ENCODE peak calls at places on chromosomes 16 and 17, in seven cellular contexts. One of them, this sample, is unnamed.

GRCh38 chr17:3610523-3610922 is 1.3 kb upstream of the TRPV1 start:
- DNase-seq in suprapubic skin: no peak
- DNase-seq in GM23338: no peak
- DNase-seq in stomach: no peak
- DNase-seq in vagina: no peak
- DNase-seq in PC-9: no peak
- DNase-seq in SK-N-SH: no peak
- DNase-seq in this sample: no peak

GRCh38 chr17:3732171-3732570 is 8.5 kb downstream of the HASPIN start:
- DNase-seq in GM23338: no peak
- DNase-seq in SK-N-SH: no peak
- DNase-seq in stomach: no peak
- DNase-seq in vagina: no peak
- DNase-seq in PC-9: no peak
- DNase-seq in suprapubic skin: no peak
- DNase-seq in this sample: no peak

GRCh38 chr17:49344914-49345313 is 17.1 kb downstream of the ZNF652 start:
- DNase-seq in stomach: no peak
- DNase-seq in vagina: no peak
- DNase-seq in PC-9: no peak
- DNase-seq in SK-N-SH: no peak
- DNase-seq in GM23338: no peak
- DNase-seq in suprapubic skin: no peak
- DNase-seq in this sample: no peak

GRCh38 chr16:68910051-68910450 is 66.7 kb downstream of the TANGO6 start:
- DNase-seq in PC-9: no peak
- DNase-seq in vagina: no peak
- DNase-seq in stomach: no peak
- DNase-seq in GM23338: no peak
- DNase-seq in suprapubic skin: no peak
- DNase-seq in SK-N-SH: no peak
- DNase-seq in this sample: no peak

GRCh38 chr17:76140661-76141211 is 309 bp downstream of the FOXJ1 start:
- DNase-seq in GM23338: peak; percentile 14
- DNase-seq in suprapubic skin: no peak
- DNase-seq in vagina: no peak
- DNase-seq in SK-N-SH: no peak
- DNase-seq in PC-9: no peak
- DNase-seq in stomach: no peak
- DNase-seq in this sample: no peak

GRCh38 chr16:79073560-79073959 is 527.0 kb downstream of the MAF start:
- DNase-seq in GM23338: no peak
- DNase-seq in suprapubic skin: no peak
- DNase-seq in vagina: no peak
- DNase-seq in SK-N-SH: no peak
- DNase-seq in PC-9: no peak
- DNase-seq in stomach: no peak
- DNase-seq in this sample: no peak

GRCh38 chr17:1871743-1872142 is 41.9 kb downstream of the RPA1 start:
- DNase-seq in GM23338: no peak
- DNase-seq in PC-9: no peak
- DNase-seq in suprapubic skin: no peak
- DNase-seq in SK-N-SH: no peak
- DNase-seq in vagina: no peak
- DNase-seq in stomach: no peak
- DNase-seq in this sample: no peak

GRCh38 chr16:29852654-29853053 is 10.4 kb downstream of the CDIPT start:
- DNase-seq in stomach: no peak
- DNase-seq in vagina: no peak
- DNase-seq in suprapubic skin: no peak
- DNase-seq in PC-9: no peak
- DNase-seq in SK-N-SH: no peak
- DNase-seq in GM23338: no peak
- DNase-seq in this sample: no peak

GRCh38 chr17:77445908-77446535 is 305.3 kb downstream of the SEC14L1 start:
- DNase-seq in GM23338: no peak
- DNase-seq in PC-9: no peak
- DNase-seq in suprapubic skin: no peak
- DNase-seq in vagina: no peak
- DNase-seq in stomach: peak; percentile 77
- DNase-seq in SK-N-SH: no peak
- DNase-seq in this sample: no peak

GRCh38 chr17:42809250-42809649 is 10.6 kb downstream of the CNTD1 start:
- DNase-seq in suprapubic skin: no peak
- DNase-seq in GM23338: no peak
- DNase-seq in PC-9: no peak
- DNase-seq in vagina: no peak
- DNase-seq in SK-N-SH: no peak
- DNase-seq in stomach: no peak
- DNase-seq in this sample: no peak

GRCh38 chr17:4623249-4623648 is 18.2 kb downstream of the ALOX15 start:
- DNase-seq in GM23338: no peak
- DNase-seq in SK-N-SH: no peak
- DNase-seq in PC-9: no peak
- DNase-seq in vagina: no peak
- DNase-seq in suprapubic skin: no peak
- DNase-seq in stomach: no peak
- DNase-seq in this sample: no peak

GRCh38 chr17:76586741-76587487 is 1.3 kb upstream of the ST6GALNAC2 start:
- DNase-seq in vagina: no peak
- DNase-seq in SK-N-SH: peak; percentile 65
- DNase-seq in GM23338: peak; percentile 67
- DNase-seq in PC-9: no peak
- DNase-seq in stomach: no peak
- DNase-seq in suprapubic skin: no peak
- DNase-seq in this sample: no peak

GRCh38 chr17:45127209-45127582 is 5.1 kb downstream of the PLCD3 start:
- DNase-seq in vagina: no peak
- DNase-seq in GM23338: no peak
- DNase-seq in PC-9: no peak
- DNase-seq in SK-N-SH: no peak
- DNase-seq in stomach: peak; percentile 61
- DNase-seq in suprapubic skin: no peak
- DNase-seq in this sample: no peak

GRCh38 chr17:49621946-49622529 is 46.4 kb downstream of the NXPH3 start:
- DNase-seq in suprapubic skin: no peak
- DNase-seq in vagina: no peak
- DNase-seq in stomach: no peak
- DNase-seq in SK-N-SH: no peak
- DNase-seq in GM23338: no peak
- DNase-seq in PC-9: no peak
- DNase-seq in this sample: no peak

GRCh38 chr17:71666047-71666446 is 454.8 kb upstream of the SOX9 start:
- DNase-seq in vagina: no peak
- DNase-seq in SK-N-SH: no peak
- DNase-seq in PC-9: no peak
- DNase-seq in stomach: no peak
- DNase-seq in GM23338: no peak
- DNase-seq in suprapubic skin: no peak
- DNase-seq in this sample: no peak

GRCh38 chr16:67372664-67373063 is 20.6 kb downstream of the TPPP3 start:
- DNase-seq in PC-9: no peak
- DNase-seq in SK-N-SH: peak; percentile 57
- DNase-seq in stomach: no peak
- DNase-seq in vagina: no peak
- DNase-seq in GM23338: peak; percentile 47
- DNase-seq in suprapubic skin: no peak
- DNase-seq in this sample: no peak

GRCh38 chr17:58200024-58200633 is 7.6 kb downstream of the EPX start:
- DNase-seq in GM23338: peak; percentile 91
- DNase-seq in PC-9: peak; percentile 53
- DNase-seq in stomach: peak; percentile 46
- DNase-seq in suprapubic skin: no peak
- DNase-seq in vagina: no peak
- DNase-seq in SK-N-SH: peak; percentile 89
- DNase-seq in this sample: peak; percentile 43

GRCh38 chr17:49357516-49357915 is 4.5 kb downstream of the ZNF652 start:
- DNase-seq in GM23338: no peak
- DNase-seq in SK-N-SH: no peak
- DNase-seq in vagina: no peak
- DNase-seq in stomach: no peak
- DNase-seq in PC-9: no peak
- DNase-seq in suprapubic skin: no peak
- DNase-seq in this sample: no peak

GRCh38 chr16:58661199-58661830 is 23.3 kb downstream of the SLC38A7 start:
- DNase-seq in GM23338: peak; percentile 87
- DNase-seq in PC-9: peak; percentile 51
- DNase-seq in vagina: no peak
- DNase-seq in SK-N-SH: peak; percentile 78
- DNase-seq in stomach: peak; percentile 41
- DNase-seq in suprapubic skin: no peak
- DNase-seq in this sample: peak; percentile 69

GRCh38 chr16:12449795-12450194 is 353.9 kb downstream of the CPPED1 start:
- DNase-seq in PC-9: no peak
- DNase-seq in suprapubic skin: no peak
- DNase-seq in GM23338: no peak
- DNase-seq in vagina: no peak
- DNase-seq in SK-N-SH: no peak
- DNase-seq in stomach: no peak
- DNase-seq in this sample: no peak

GRCh38 chr17:78383725-78384471 is 5.4 kb downstream of the PGS1 start:
- DNase-seq in PC-9: peak; percentile 73
- DNase-seq in vagina: peak; percentile 96
- DNase-seq in GM23338: no peak
- DNase-seq in suprapubic skin: peak; percentile 88
- DNase-seq in SK-N-SH: no peak
- DNase-seq in stomach: peak; percentile 57
- DNase-seq in this sample: peak; percentile 97

GRCh38 chr17:5885336-5885735 is 184.8 kb upstream of the WSCD1 start:
- DNase-seq in SK-N-SH: no peak
- DNase-seq in GM23338: no peak
- DNase-seq in suprapubic skin: no peak
- DNase-seq in vagina: no peak
- DNase-seq in stomach: no peak
- DNase-seq in PC-9: no peak
- DNase-seq in this sample: no peak

GRCh38 chr17:27778193-27778592 is 22.1 kb downstream of the NOS2 start:
- DNase-seq in SK-N-SH: no peak
- DNase-seq in GM23338: no peak
- DNase-seq in PC-9: peak; percentile 10
- DNase-seq in vagina: no peak
- DNase-seq in stomach: no peak
- DNase-seq in suprapubic skin: no peak
- DNase-seq in this sample: no peak

GRCh38 chr17:9924735-9925191 is 19.7 kb upstream of the RCVRN start:
- DNase-seq in PC-9: peak; percentile 39
- DNase-seq in GM23338: peak; percentile 90
- DNase-seq in stomach: no peak
- DNase-seq in suprapubic skin: no peak
- DNase-seq in SK-N-SH: peak; percentile 61
- DNase-seq in vagina: peak; percentile 84
- DNase-seq in this sample: no peak

GRCh38 chr16:88651276-88651988 is 579 bp upstream of the CYBA start:
- DNase-seq in PC-9: no peak
- DNase-seq in stomach: peak; percentile 63
- DNase-seq in vagina: no peak
- DNase-seq in GM23338: peak; percentile 48
- DNase-seq in SK-N-SH: peak; percentile 65
- DNase-seq in suprapubic skin: peak; percentile 77
- DNase-seq in this sample: no peak

GRCh38 chr16:3475604-3476375 is 19.5 kb downstream of the C16orf90 start:
- DNase-seq in SK-N-SH: peak; percentile 9
- DNase-seq in GM23338: no peak
- DNase-seq in PC-9: no peak
- DNase-seq in suprapubic skin: no peak
- DNase-seq in vagina: no peak
- DNase-seq in stomach: no peak
- DNase-seq in this sample: no peak
- H3K36me3 ChIP-seq in SK-N-SH: peaks cover 7% of the 10 kb centered on the region
- H3K36me3 ChIP-seq in GM23338: no peaks in the 10 kb centered on the region
- H3K36me3 ChIP-seq in PC-9: no peaks in the 10 kb centered on the region
- H3K36me3 ChIP-seq in suprapubic skin: peaks cover 30% of the 10 kb centered on the region
- H3K36me3 ChIP-seq in vagina: no peaks in the 10 kb centered on the region
- H3K36me3 ChIP-seq in stomach: peaks cover 64% of the 10 kb centered on the region
- H3K36me3 ChIP-seq in this sample: peaks cover 14% of the 10 kb centered on the region

GRCh38 chr17:56602292-56603130 is 9.0 kb downstream of the NOG start:
- DNase-seq in vagina: no peak
- DNase-seq in PC-9: no peak
- DNase-seq in suprapubic skin: no peak
- DNase-seq in SK-N-SH: no peak
- DNase-seq in GM23338: no peak
- DNase-seq in stomach: no peak
- DNase-seq in this sample: no peak
- H3K4me1 ChIP-seq in vagina: peaks cover 9% of the 10 kb centered on the region
- H3K4me1 ChIP-seq in PC-9: peaks cover 31% of the 10 kb centered on the region
- H3K4me1 ChIP-seq in suprapubic skin: peaks cover 5% of the 10 kb centered on the region
- H3K4me1 ChIP-seq in SK-N-SH: no peaks in the 10 kb centered on the region
- H3K4me1 ChIP-seq in GM23338: peaks cover 11% of the 10 kb centered on the region
- H3K4me1 ChIP-seq in stomach: peaks cover 5% of the 10 kb centered on the region
- H3K4me1 ChIP-seq in this sample: peaks cover 16% of the 10 kb centered on the region

DNA sequence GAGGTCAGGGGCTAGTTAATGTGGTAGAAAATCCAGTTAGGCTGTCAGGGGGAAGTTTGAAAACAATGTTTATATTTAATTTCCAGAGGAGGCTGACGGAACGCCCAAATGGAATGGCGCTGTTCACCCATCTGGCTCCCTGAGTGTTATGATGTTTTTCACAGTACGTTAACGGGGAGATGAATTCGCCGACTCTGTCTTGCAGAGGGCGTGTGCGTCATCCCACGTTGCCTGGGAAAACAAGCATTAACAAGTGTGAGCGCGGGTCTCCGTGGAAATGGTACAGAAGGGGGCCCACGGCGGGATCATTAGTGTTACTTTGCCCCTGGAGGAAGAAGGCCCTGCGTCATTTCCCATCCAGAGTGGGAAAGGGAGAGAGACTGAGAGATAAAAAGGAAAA is 29.6 kb downstream of the RGS9 start:
- DNase-seq in vagina: no peak
- DNase-seq in SK-N-SH: no peak
- DNase-seq in PC-9: no peak
- DNase-seq in suprapubic skin: no peak
- DNase-seq in GM23338: no peak
- DNase-seq in stomach: no peak
- DNase-seq in this sample: no peak
- H3K36me3 ChIP-seq in vagina: no peaks in the 10 kb centered on the region
- H3K36me3 ChIP-seq in SK-N-SH: no peaks in the 10 kb centered on the region
- H3K36me3 ChIP-seq in PC-9: no peaks in the 10 kb centered on the region
- H3K36me3 ChIP-seq in suprapubic skin: no peaks in the 10 kb centered on the region
- H3K36me3 ChIP-seq in GM23338: no peaks in the 10 kb centered on the region
- H3K36me3 ChIP-seq in stomach: peaks cover 11% of the 10 kb centered on the region
- H3K36me3 ChIP-seq in this sample: peaks cover 8% of the 10 kb centered on the region

DNA sequence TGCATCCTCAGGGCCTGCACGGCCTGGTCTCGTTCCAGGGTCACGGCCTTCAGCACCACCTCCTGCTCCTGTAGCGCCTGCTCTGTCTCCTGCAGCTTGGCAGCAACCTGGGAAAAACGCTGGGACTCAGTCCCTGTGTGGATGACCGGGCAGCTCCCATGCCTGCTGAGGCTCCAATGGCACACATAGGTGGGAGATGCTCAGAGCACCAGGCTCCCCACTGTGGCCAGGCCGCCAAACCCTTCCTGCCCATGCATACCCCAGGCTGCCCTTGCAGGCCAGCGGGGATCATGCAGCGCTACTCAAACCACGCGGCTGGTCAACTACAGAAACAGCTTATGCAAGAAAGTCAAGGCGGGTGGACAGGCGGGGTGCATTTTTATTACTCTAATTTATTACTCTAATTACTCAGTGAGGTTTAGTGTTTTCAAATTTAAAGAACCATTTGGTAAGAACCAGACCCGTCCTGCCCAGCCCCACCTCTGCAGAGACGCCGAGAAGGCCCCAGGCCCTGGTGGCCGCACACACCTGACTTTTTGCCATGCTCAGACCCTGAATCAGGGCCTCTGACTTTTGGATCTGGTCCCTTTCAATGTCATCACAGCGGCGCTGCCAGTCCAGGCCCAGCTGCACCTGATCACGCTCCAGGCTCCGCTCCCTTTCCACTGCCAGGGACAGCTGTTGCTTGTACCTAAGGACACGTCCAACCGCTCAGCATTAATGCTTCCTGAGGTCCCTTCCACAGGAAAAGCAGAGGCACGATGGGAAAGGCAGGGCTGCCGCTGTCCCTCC is 33.9 kb downstream of the CCDC57 start:
- DNase-seq in GM23338: no peak
- DNase-seq in SK-N-SH: no peak
- DNase-seq in vagina: no peak
- DNase-seq in PC-9: no peak
- DNase-seq in stomach: no peak
- DNase-seq in suprapubic skin: no peak
- DNase-seq in this sample: no peak
- H3K4me1 ChIP-seq in GM23338: peaks cover 16% of the 10 kb centered on the region
- H3K4me1 ChIP-seq in SK-N-SH: no peaks in the 10 kb centered on the region
- H3K4me1 ChIP-seq in vagina: no peaks in the 10 kb centered on the region
- H3K4me1 ChIP-seq in PC-9: no peaks in the 10 kb centered on the region
- H3K4me1 ChIP-seq in stomach: no peaks in the 10 kb centered on the region
- H3K4me1 ChIP-seq in suprapubic skin: no peaks in the 10 kb centered on the region
- H3K4me1 ChIP-seq in this sample: no peaks in the 10 kb centered on the region

This sample was measured in SJSA1.